ENCODE peak calls at places on chromosomes 13 and 19, in four cellular contexts. V is heart left ventricle, L is right lobe of liver, F is left lung. Z is an unnamed sample.

GRCh38 chr13:113114511-113115362 is 7.9 kb upstream of the F10 start:
- DNase-seq in V (peak), L (no peak), F (no peak), Z (peak)

GRCh38 chr13:22270881-22271280 is 600.0 kb downstream of the FGF9 start:
- DNase-seq in V (no peak), L (no peak), F (no peak), Z (no peak)

GRCh38 chr13:48072304-48072703 is 22.6 kb downstream of the MED4 start:
- DNase-seq in V (no peak), L (no peak), F (no peak), Z (no peak)

GRCh38 chr19:51702103-51702753 is 9.1 kb downstream of the SPACA6 start:
- DNase-seq in V (peak), L (peak), F (peak), Z (no peak)

GRCh38 chr19:57031156-57031555 is 88.6 kb upstream of the USP29 start:
- DNase-seq in V (no peak), L (no peak), F (no peak), Z (no peak)

GRCh38 chr13:73521291-73521626 is 462.5 kb downstream of the KLF5 start:
- DNase-seq in V (no peak), L (no peak), F (no peak), Z (no peak)

GRCh38 chr13:111336666-111337065 is 16.2 kb downstream of the TEX29 start:
- DNase-seq in V (no peak), L (no peak), F (no peak), Z (no peak)

GRCh38 chr13:103941506-103942148 is 875.4 kb upstream of the SLC10A2 start:
- DNase-seq in V (no peak), L (no peak), F (no peak), Z (no peak)

GRCh38 chr13:73428137-73428536 is 369.3 kb downstream of the KLF5 start:
- DNase-seq in V (no peak), L (no peak), F (no peak), Z (no peak)

GRCh38 chr13:111353508-111353907 is 33.1 kb downstream of the TEX29 start:
- DNase-seq in V (no peak), L (no peak), F (no peak), Z (no peak)

GRCh38 chr13:43085545-43085944 is 62.2 kb downstream of the DNAJC15 start:
- DNase-seq in V (no peak), L (no peak), F (no peak), Z (no peak)

GRCh38 chr19:5933391-5933998 is 19.4 kb downstream of the CAPS start:
- DNase-seq in V (no peak), L (no peak), F (no peak), Z (no peak)

GRCh38 chr13:113053376-113053775 is 52.2 kb upstream of the F7 start:
- DNase-seq in V (no peak), L (no peak), F (no peak), Z (peak)

GRCh38 chr19:15466851-15467733 is 2.7 kb upstream of the RASAL3 start:
- DNase-seq in V (no peak), L (no peak), F (no peak), Z (peak)

GRCh38 chr19:47112166-47112663 is 1.4 kb downstream of the ZC3H4 start:
- DNase-seq in V (peak), L (peak), F (peak), Z (no peak)

GRCh38 chr13:23384111-23384510 is 49.4 kb downstream of the SACS start:
- DNase-seq in V (no peak), L (no peak), F (no peak), Z (no peak)

GRCh38 chr19:7287716-7288115 is 6.5 kb downstream of the INSR start:
- DNase-seq in V (no peak), L (peak), F (no peak), Z (no peak)

GRCh38 chr13:90531744-90532143 is 815.7 kb upstream of the MIR17HG start:
- DNase-seq in V (no peak), L (no peak), F (no peak), Z (no peak)

GRCh38 chr13:112182831-112183543 is 116.0 kb downstream of the SOX1 start:
- DNase-seq in V (no peak), L (peak), F (peak), Z (no peak)

GRCh38 chr19:44776402-44777096 is 1.1 kb upstream of the CBLC start:
- DNase-seq in V (no peak), L (no peak), F (peak), Z (no peak)

GRCh38 chr19:28867978-28868377 is 345.0 kb downstream of the UQCRFS1 start:
- DNase-seq in V (no peak), L (no peak), F (no peak), Z (no peak)
- TF ChIP-seq CTCF in V (no peak), L (no peak), F (no peak), Z (no peak)

DNA sequence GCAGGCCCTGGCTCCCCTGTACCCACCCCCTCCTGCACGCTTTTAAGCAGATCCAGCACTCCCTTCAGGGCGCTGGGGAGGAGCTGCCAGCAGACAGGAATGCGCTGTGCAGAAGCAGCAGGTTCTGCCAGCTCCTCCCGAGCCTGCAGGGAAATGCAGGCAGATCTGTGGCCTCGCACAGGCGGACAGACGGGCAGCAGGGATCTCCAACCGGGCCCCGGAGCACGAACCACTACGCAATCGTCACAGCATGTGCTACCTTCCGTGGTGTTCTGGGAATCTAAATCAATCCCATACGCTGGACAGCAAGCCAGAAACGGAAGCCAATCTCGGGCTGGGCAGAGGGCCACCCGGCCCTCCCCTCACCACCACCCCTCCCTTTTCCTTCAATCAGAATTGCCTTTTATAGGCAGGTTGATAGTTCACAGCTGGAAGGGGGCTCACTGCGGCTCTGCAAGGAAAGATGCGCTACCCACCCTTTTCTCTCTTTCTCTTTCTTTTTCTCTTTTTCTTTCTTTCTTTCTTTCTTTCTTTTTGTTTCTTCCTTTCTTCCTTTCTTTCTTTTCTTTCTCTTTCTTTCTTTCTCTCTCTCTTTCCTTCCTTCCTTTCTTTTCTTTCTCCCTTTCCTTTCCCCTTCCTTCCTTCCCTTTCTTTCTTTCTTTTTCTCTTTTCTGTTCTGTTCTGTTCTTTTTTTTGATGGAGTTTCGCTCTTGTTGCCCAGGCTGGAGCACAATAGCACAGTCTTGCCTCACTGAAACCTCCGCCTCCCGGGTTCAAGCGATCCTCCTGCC is 99.9 kb downstream of the GNG7 start:
- DNase-seq in V (peak), L (peak), F (no peak), Z (peak)
- TF ChIP-seq CTCF in V (no peak), L (no peak), F (no peak), Z (peak)

DNA sequence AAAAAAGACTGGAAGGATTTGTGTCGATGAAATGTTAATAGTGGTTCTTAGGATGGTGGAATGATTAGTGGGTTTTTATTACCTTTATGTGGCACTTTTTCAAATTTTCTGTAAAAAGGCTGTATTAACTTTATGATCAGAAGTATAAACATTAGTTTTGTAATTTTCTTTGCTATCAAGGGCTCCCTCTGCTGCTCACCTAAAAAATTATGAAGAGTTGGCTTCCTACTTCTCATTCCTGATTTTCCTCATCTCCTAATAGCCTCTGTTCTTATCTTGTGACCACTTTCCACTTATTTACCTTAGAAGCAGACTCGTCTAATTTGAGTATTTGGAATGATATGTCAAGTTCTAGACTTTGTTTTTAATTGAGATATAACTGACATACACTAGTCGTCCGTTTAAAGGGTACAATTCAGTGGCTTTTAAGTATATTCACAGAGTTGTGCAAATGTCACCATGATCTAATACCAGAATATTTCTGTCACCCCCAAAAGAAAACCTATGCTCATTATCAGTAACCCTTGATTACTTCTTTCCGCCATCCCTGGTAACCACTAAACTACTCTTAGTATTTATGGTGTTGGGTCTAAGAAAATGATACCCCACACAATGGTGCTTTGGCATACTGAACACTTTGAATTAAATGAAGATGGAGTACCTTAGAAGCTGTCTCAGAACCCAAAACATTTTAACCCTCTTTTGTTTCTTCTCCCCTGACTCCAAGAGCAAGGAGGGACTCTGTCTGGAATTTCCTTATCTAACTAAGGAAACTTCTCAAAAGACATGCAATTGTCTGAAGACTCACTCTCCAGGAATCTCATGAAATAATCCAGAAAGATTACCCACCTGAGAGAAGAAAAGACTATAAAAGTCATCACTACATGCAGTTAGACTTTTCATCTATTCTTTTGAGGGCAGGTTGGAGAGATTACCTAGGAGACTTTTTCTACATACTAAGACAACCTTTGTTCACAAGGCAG is 311.3 kb downstream of the DLEU7 start:
- DNase-seq in V (no peak), L (no peak), F (no peak), Z (no peak)
- TF ChIP-seq CTCF in V (peak), L (peak), F (peak), Z (peak)

GRCh38 chr19:13849277-13849676 is 27.7 kb upstream of the NANOS3 start:
- DNase-seq in V (no peak), L (no peak), F (no peak), Z (no peak)

GRCh38 chr19:13848811-13849241 is 28.1 kb upstream of the NANOS3 start:
- DNase-seq in V (no peak), L (no peak), F (no peak), Z (no peak)

GRCh38 chr19:13846533-13847032 is 30.4 kb upstream of the NANOS3 start:
- DNase-seq in V (peak), L (peak), F (peak), Z (no peak)

GRCh38 chr19:13847033-13847899 is 29.7 kb upstream of the NANOS3 start:
- DNase-seq in V (peak), L (peak), F (peak), Z (no peak)

GRCh38 chr19:13847900-13848677 is 28.8 kb upstream of the NANOS3 start:
- DNase-seq in V (no peak), L (no peak), F (no peak), Z (no peak)
- TF ChIP-seq CTCF in V (no peak), L (no peak), F (no peak), Z (no peak)

DNA sequence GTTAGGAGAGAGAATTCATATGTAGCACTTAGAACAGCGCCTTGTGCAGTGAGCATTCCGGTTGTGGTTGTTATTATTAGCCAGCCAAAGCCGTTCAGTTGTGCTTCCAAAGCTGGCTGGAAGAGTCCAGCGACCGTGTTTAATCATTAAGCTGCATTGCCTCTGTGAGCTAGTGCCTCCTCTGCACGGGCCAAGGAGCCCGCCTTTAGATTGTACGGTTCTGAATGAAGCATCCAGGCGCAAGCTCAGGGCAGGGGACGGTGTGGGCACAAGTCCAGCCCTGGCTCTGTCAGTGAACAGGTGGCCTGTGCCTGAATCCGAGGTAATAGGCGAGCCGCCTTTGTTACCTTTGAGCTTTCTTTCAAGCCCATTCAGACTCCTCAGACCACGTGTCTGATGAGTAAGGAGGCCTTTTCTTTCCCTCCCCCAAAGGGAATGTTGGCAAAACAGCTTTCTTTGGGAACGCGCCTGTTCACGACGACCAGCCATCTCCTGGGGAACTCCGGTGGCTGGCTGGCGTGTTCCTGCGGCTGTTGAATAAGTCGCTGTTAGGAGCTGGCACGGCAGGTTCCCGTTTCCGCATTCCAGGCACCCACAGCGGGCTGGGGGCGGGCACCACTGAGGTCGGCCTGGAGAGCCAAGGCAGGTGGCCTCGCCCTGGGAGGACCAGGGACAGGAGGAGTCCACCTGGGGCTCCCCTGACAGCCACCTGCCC is 25.1 kb downstream of the SIPA1L3 start:
- DNase-seq in V (peak), L (peak), F (peak), Z (no peak)
- TF ChIP-seq CTCF in V (no peak), L (no peak), F (no peak), Z (peak)

DNA sequence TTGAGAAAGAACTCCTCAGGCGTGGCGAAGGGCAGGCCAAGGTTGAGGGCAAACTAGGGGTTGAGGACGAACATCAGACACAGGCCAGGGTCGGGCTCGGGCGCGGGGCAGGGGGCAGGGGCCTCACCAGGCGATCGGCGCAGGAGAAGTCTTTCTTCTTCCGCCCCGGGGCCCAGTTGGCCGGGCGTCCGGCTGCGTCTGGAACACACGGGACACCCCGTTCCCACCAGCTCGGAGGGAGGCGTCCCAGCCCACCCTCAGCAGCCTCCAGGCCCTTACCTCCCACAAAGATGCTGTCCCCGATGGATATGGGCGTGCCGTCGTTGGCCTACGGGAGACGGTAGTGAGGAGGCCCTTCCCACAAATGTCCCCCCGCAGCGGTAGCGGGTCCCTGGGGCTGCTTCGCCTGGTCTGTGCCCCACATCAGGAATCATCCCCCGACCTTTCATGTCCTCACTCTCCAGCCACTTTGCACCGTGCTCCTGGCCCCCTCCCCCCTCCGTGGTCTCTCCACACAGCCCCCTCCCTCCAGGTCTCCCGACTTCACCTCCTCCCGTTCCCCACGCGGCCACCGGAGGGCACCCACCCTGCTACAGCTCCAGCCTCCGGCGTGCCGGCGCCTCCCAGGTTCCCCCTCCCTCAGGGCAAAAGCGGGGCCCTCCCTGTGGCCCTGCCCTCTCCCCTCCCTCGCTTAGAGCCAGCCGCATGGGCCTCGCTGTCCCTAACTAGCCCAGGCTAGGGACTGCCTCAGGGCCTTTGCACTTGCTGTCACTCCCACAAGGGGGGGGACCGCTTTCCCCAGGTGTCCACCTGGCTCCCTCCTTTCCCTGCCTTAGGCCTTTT is 4.7 kb downstream of the PNKP start:
- DNase-seq in V (no peak), L (peak), F (peak), Z (no peak)
- TF ChIP-seq CTCF in V (peak), L (no peak), F (no peak), Z (peak)

DNA sequence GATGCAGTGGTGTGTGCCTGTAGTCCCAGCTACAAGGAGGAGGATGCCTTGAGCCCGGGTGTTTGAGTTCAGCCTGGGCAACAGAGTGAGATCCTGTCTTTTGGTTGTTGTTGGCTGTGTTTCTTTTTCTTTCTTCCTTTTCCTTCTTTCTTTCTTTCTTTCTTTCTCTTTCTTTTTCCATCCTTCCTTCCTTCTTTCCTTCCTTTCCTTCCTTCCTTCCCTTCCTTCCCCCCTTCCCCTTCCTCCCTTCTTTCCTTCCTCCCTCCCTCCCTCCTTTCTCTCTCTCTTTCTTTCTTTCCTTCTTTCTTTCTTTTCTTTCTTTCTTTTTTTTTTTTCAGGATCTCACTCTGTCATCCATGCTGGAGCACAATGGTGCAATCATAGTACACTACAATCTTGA is 46.5 kb upstream of the SIN3B start:
- DNase-seq in V (no peak), L (no peak), F (no peak), Z (no peak)
- TF ChIP-seq CTCF in V (no peak), L (no peak), F (no peak), Z (no peak)

GRCh38 chr13:39013462-39013861 is 22.8 kb upstream of the STOML3 start:
- DNase-seq in V (no peak), L (no peak), F (no peak), Z (no peak)

GRCh38 chr13:39016087-39016486 is 21.8 kb downstream of the PROSER1 start:
- DNase-seq in V (no peak), L (no peak), F (no peak), Z (no peak)

GRCh38 chr13:39020853-39021462 is 16.9 kb downstream of the PROSER1 start:
- DNase-seq in V (no peak), L (no peak), F (no peak), Z (no peak)

GRCh38 chr13:39012608-39013007 is 22.0 kb upstream of the STOML3 start:
- DNase-seq in V (no peak), L (no peak), F (no peak), Z (no peak)

GRCh38 chr13:39016789-39017188 is 21.1 kb downstream of the PROSER1 start:
- DNase-seq in V (no peak), L (no peak), F (no peak), Z (no peak)
- TF ChIP-seq CTCF in V (peak), L (peak), F (no peak), Z (peak)

DNA sequence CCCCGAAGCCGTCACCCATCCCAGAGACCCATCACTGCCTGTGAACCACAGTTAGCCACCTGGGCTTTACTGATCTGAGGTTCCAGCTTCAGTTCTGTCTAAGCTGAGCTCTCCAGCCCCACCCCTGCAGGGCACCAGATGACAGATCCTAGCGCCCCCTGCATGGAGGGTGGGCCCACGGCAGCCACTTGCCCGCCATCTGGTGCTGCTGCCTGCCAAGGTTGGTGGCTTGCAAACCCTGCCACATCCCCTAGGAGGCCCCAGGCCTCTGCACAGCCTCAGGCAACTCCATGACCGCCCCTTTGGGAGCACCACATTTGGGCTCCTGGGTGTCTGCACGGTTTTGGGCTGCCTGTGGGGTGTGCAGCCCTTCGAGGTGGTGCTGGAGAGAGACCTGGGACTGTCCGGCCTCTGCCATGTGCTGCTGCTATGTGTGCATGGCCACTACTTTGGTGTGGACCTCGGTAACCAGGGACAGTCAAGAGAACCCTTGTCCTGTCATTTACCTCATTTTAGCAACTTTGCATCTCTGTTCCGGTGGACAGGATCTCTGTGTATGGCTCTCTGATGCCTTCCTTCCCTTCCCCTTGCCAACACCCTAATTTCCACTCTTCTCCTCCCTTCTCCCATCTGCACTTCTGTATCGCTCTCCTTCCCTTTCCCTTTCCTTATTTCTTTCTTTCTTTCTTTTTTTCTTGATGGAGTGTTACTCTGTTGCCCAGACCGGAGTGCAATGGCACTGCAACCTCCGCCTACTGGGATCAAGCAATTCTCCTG is 17.4 kb upstream of the SDHAF1 start:
- DNase-seq in V (no peak), L (no peak), F (no peak), Z (no peak)
- TF ChIP-seq CTCF in V (no peak), L (peak), F (no peak), Z (peak)

Z was measured in chondrocyte.